ENCODE peak calls at places on chromosome 18, in four cellular contexts. Y is progenitor cell of endocrine pancreas, Q is HS-5, S is HEK293T. R is an unnamed sample.

GRCh38 chr18:60936101-60936500 is 397.1 kb upstream of the CDH20 start:
- DNase-seq in Y (no peak), Q (no peak), S (no peak), R (no peak)

GRCh38 chr18:12651651-12652050 is 6.3 kb downstream of the SPIRE1 start:
- DNase-seq in Y (no peak), Q (no peak), S (no peak), R (no peak)

GRCh38 chr18:74353169-74353775 is 37.6 kb downstream of the C18orf63 start:
- DNase-seq in Y (peak; percentile 27), Q (no peak), S (peak; percentile 36), R (peak; percentile 59)

GRCh38 chr18:2391470-2391869 is 179.8 kb downstream of the METTL4 start:
- DNase-seq in Y (no peak), Q (no peak), S (no peak), R (no peak)

GRCh38 chr18:68676913-68677312 is 38.0 kb downstream of the TMX3 start:
- DNase-seq in Y (no peak), Q (no peak), S (no peak), R (no peak)

GRCh38 chr18:13284330-13285027 is 65.9 kb downstream of the LDLRAD4 start:
- DNase-seq in Y (no peak), Q (no peak), S (no peak), R (no peak)

GRCh38 chr18:33755918-33756590 is 178.0 kb downstream of the ASXL3 start:
- DNase-seq in Y (no peak), Q (peak; percentile 92), S (peak; percentile 40), R (peak; percentile 42)

GRCh38 chr18:42477261-42477660 is 522.2 kb downstream of the PIK3C3 start:
- DNase-seq in Y (no peak), Q (no peak), S (no peak), R (no peak)

GRCh38 chr18:4172491-4172890 is 282.6 kb downstream of the DLGAP1 start:
- DNase-seq in Y (no peak), Q (no peak), S (no peak), R (no peak)

GRCh38 chr18:59640721-59641120 is 56.5 kb downstream of the CCBE1 start:
- DNase-seq in Y (no peak), Q (no peak), S (no peak), R (no peak)

GRCh38 chr18:62807406-62807805 is 92.1 kb downstream of the PHLPP1 start:
- DNase-seq in Y (no peak), Q (no peak), S (no peak), R (no peak)

GRCh38 chr18:24270937-24271380 is 126.7 kb downstream of the OSBPL1A start:
- DNase-seq in Y (no peak), Q (peak; percentile 22), S (peak; percentile 25), R (peak; percentile 66)

GRCh38 chr18:64178860-64179259 is 30.0 kb upstream of the LINC00305 start:
- DNase-seq in Y (no peak), Q (no peak), S (no peak), R (no peak)

GRCh38 chr18:68666316-68666715 is 48.6 kb downstream of the TMX3 start:
- DNase-seq in Y (no peak), Q (no peak), S (no peak), R (no peak)

GRCh38 chr18:54946149-54946581 is 13.1 kb downstream of the CCDC68 start:
- DNase-seq in Y (no peak), Q (peak; percentile 30), S (no peak), R (no peak)

GRCh38 chr18:62713651-62714247 is 1.6 kb upstream of the PHLPP1 start:
- DNase-seq in Y (no peak), Q (no peak), S (no peak), R (no peak)

GRCh38 chr18:36758623-36759022 is 70.2 kb downstream of the TPGS2 start:
- DNase-seq in Y (no peak), Q (no peak), S (no peak), R (no peak)

GRCh38 chr18:54140641-54141040 is 83.8 kb downstream of the MBD2 start:
- DNase-seq in Y (no peak), Q (no peak), S (no peak), R (no peak)

GRCh38 chr18:23837591-23837990 is 148.3 kb downstream of the LAMA3 start:
- DNase-seq in Y (no peak), Q (no peak), S (no peak), R (no peak)

GRCh38 chr18:48800479-48800876 is 150.3 kb downstream of the SMAD7 start:
- DNase-seq in Y (no peak), Q (no peak), S (no peak), R (no peak)

GRCh38 chr18:63107171-63107850 is 212.3 kb downstream of the BCL2 start:
- DNase-seq in Y (no peak), Q (no peak), S (no peak), R (no peak)

GRCh38 chr18:57447154-57447621 is 12.0 kb downstream of the ONECUT2 start:
- DNase-seq in Y (peak; percentile 84), Q (no peak), S (no peak), R (no peak)

GRCh38 chr18:45068563-45069191 is 388.0 kb downstream of the SETBP1 start:
- DNase-seq in Y (no peak), Q (no peak), S (no peak), R (no peak)

GRCh38 chr18:6546229-6546628 is 131.5 kb upstream of the L3MBTL4 start:
- DNase-seq in Y (no peak), Q (no peak), S (no peak), R (peak; percentile 46)

GRCh38 chr18:53883771-53884170 is 340.7 kb downstream of the MBD2 start:
- DNase-seq in Y (no peak), Q (no peak), S (no peak), R (no peak)

GRCh38 chr18:42412896-42413295 is 457.9 kb downstream of the PIK3C3 start:
- DNase-seq in Y (no peak), Q (peak; percentile 41), S (no peak), R (peak; percentile 13)

R was measured in foreskin keratinocyte.